ENCODE peak calls at places on chromosome 6, in five cellular contexts. X is endothelial cell, C is GM13976, W is MM.1S, V is HFFc6. N is an unnamed sample.
A peak's percentile ranks its signal among the peaks of the same experiment; 100 is the strongest.

GRCh38 chr6:140779341-140779740 is 1353.4 kb upstream of the GJE1 start:
- DNase-seq in W (no peak), C (no peak), X (no peak), V (peak; percentile 41), N (no peak)

GRCh38 chr6:166307082-166307980 is 861 bp downstream of the PRR18 start:
- DNase-seq in C (peak; percentile 65), W (no peak), X (peak; percentile 41), V (no peak), N (peak; percentile 41)

GRCh38 chr6:17580518-17581048 is 19.5 kb upstream of the FAM8A1 start:
- DNase-seq in C (peak; percentile 47), W (no peak), V (no peak), X (peak; percentile 27), N (peak; percentile 37)

GRCh38 chr6:25701807-25702206 is 49.8 kb downstream of the SCGN start:
- DNase-seq in W (no peak), C (no peak), X (no peak), V (no peak), N (no peak)

GRCh38 chr6:31620586-31621319 is at the start of gene PRRC2A:
- DNase-seq in X (peak; percentile 84), C (peak; percentile 98), W (no peak), V (no peak), N (peak; percentile 97)

GRCh38 chr6:41702089-41702745 is 33.2 kb downstream of the TFEB start:
- DNase-seq in V (no peak), W (no peak), X (no peak), C (no peak), N (no peak)

GRCh38 chr6:10256113-10256690 is 158.7 kb downstream of the TFAP2A start:
- DNase-seq in V (no peak), W (peak; percentile 40), C (peak; percentile 11), X (no peak), N (peak; percentile 11)

GRCh38 chr6:132919476-132919875 is 105.1 kb downstream of the RPS12 start:
- DNase-seq in W (no peak), X (no peak), V (peak; percentile 48), C (no peak), N (no peak)

GRCh38 chr6:166957087-166957804 is 896 bp upstream of the RNASET2 start:
- DNase-seq in W (no peak), C (peak; percentile 69), V (no peak), X (no peak), N (peak; percentile 65)

GRCh38 chr6:21653902-21654301 is 60.4 kb downstream of the SOX4 start:
- DNase-seq in W (no peak), V (no peak), C (no peak), X (no peak), N (no peak)

GRCh38 chr6:161444966-161445799 is 171.3 kb upstream of the AGPAT4 start:
- DNase-seq in W (no peak), C (no peak), V (no peak), X (no peak), N (no peak)

GRCh38 chr6:154715449-154715848 is 17.8 kb upstream of the SCAF8 start:
- DNase-seq in V (no peak), X (no peak), C (no peak), W (no peak), N (no peak)

GRCh38 chr6:44219053-44219814 is 2.5 kb downstream of the MYMX start:
- DNase-seq in C (peak; percentile 90), X (peak; percentile 88), V (no peak), W (peak; percentile 84), N (peak; percentile 88)

GRCh38 chr6:94071835-94072234 is 652.5 kb upstream of the EPHA7 start:
- DNase-seq in X (no peak), V (no peak), W (peak; percentile 42), C (no peak), N (no peak)
- TF ChIP-seq CTCF in X (peak; percentile 53), V (no peak), W (peak; percentile 42), C (no peak), N (no peak)

DNA sequence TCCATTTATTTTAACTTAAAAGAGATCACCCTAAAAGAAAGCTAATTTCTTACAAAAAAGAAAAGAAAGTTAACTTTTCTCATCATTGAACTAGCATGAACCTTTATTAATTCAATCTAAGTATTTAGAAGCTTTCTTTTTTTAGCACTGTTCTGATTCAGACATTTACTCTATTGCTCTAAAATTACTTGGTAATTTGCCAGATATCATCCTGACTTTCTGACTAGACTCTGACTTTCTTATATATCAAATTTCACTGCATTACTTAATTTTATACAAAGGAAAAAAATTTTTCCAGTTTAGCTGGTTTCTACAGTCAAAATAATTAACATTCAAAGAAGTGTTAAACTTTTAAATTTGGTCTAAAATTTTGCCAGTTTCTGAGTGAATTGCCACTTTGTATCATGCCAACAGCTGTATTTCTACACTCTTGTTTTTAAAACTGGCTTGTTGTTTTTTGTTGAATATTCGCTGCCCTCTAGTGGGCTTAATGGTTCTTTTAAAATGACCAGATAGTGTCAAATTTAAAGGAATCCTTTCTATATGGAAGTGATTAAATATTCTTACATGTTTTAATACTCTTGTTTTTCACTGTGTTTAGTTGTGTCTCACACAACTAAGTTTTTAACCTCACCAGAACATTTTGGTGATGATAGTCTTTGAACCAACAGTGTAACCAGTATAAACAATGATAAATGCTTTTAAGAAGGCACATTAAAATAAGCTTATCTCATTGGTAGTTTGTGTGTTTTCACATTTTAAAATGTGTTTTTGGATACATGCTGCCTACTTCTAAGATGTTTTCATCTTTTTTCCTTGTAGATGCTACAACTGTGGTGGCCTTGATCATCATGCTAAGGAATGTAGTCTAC is 102.0 kb downstream of the POPDC3 start:
- DNase-seq in X (no peak), V (peak; percentile 47), W (peak; percentile 52), C (peak; percentile 40), N (peak; percentile 30)
- TF ChIP-seq CTCF in X (peak; percentile 71), V (peak; percentile 84), W (peak; percentile 60), C (peak; percentile 38), N (peak; percentile 45)

GRCh38 chr6:45630314-45630713 is 252.6 kb upstream of the SUPT3H start:
- DNase-seq in W (no peak), V (no peak), X (no peak), C (no peak), N (no peak)
- TF ChIP-seq CTCF in W (no peak), V (no peak), X (no peak), C (no peak), N (no peak)

DNA sequence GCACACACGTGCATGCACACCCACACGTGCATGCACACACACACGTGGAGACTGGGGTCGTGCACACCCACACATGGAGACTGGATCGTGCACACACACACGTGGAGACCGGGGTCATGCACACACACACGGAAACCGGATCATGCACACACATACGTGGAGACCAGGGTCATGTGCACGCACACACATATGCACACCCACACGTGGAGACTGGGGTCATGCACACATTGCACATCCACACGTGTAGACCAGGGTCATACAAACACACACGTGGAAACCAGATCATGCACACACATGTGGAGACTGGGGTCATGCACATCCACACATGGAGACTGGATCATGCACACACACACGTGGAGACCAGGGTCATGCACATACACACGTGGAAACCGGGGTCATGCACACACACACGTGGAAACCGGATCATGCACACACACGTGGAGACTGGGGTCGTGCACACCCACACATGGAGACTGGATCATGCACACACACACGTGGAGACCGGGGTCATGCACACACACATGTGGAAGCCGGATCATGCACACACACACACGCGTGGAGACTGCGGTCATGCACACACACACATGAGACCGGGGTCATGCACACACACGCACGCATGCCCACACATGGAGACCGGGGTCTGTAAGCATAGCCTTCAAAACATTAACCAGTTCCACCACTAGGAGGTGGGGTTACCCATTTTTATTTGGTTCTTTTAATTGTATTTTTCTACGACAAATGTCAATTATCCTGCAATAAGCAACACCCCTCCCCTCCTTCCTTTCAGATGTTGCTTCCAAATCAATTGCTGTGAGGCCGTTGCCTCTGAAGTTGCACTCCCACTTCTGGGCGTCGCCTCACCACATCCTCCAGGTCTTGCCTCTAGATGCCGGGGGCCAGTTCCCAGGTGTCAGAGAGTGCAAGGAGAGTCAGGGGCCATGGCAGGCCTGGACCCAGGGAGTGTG is 95.8 kb downstream of the TMEM242 start:
- DNase-seq in C (no peak), V (peak; percentile 19), W (no peak), X (no peak), N (no peak)
- TF ChIP-seq CTCF in C (no peak), V (peak; percentile 74), W (peak; percentile 6), X (peak; percentile 58), N (peak; percentile 7)

GRCh38 chr6:29419516-29419915 is 4.8 kb downstream of the OR12D1 start:
- DNase-seq in C (no peak), X (no peak), V (no peak), W (no peak), N (no peak)

DNA sequence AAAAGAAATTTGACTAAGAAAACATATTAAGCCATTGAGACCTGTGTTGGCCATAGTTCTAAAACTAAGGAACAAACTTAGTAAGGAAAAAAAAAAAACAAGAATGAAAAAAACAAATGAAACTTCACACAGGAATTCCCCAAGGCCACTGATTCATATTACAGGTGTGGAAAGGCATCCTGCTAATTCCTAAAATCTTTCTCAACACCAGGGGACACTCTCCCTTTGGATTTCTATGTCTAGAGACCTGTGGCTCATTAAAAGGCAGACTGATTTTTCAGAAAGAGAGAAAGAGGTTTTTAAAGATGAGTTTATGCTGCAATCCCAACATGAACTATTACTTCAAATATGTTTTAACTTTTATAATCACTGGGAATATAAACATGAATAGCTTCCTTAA is at the start of gene OR12D1:
- DNase-seq in V (no peak), C (no peak), W (no peak), X (no peak), N (no peak)
- TF ChIP-seq CTCF in V (no peak), C (no peak), W (no peak), X (no peak), N (no peak)

GRCh38 chr6:105992315-105992961 is 93.7 kb upstream of the PRDM1 start:
- DNase-seq in V (peak; percentile 44), C (peak; percentile 96), W (peak; percentile 93), X (peak; percentile 82), N (peak; percentile 95)

GRCh38 chr6:105994522-105995402 is 91.4 kb upstream of the PRDM1 start:
- DNase-seq in X (peak; percentile 56), W (peak; percentile 46), C (peak; percentile 50), V (peak; percentile 75), N (peak; percentile 35)

GRCh38 chr6:105993341-105993740 is 92.8 kb upstream of the PRDM1 start:
- DNase-seq in C (no peak), V (no peak), W (peak; percentile 43), X (no peak), N (no peak)

GRCh38 chr6:105995403-105995699 is 90.8 kb upstream of the PRDM1 start:
- DNase-seq in C (no peak), W (no peak), X (no peak), V (no peak), N (no peak)

GRCh38 chr6:105993769-105994521 is 92.2 kb upstream of the PRDM1 start:
- DNase-seq in C (peak; percentile 49), X (no peak), V (peak; percentile 1), W (peak; percentile 60), N (no peak)
- TF ChIP-seq CTCF in C (no peak), X (no peak), V (no peak), W (no peak), N (no peak)

N was measured in GM10248.